ENCODE peak calls at places on chromosome 1, in six cellular contexts. One of them, this sample, is unnamed.

GRCh38 chr1:53578358-53578757 is 119.2 kb downstream of the DMRTB1 start:
- DNase-seq in neuronal stem cell: no peak
- DNase-seq in IMR-90: peak
- DNase-seq in mesenchymal stem cell: no peak
- DNase-seq in H1: no peak
- DNase-seq in trophoblast cell: no peak
- DNase-seq in this sample: no peak

GRCh38 chr1:54614558-54614957 is 8.8 kb downstream of the FAM151A start:
- DNase-seq in neuronal stem cell: no peak
- DNase-seq in IMR-90: no peak
- DNase-seq in mesenchymal stem cell: no peak
- DNase-seq in H1: no peak
- DNase-seq in trophoblast cell: no peak
- DNase-seq in this sample: no peak

GRCh38 chr1:161098161-161099068 is at the start of gene KLHDC9:
- DNase-seq in neuronal stem cell: peak
- DNase-seq in IMR-90: peak
- DNase-seq in mesenchymal stem cell: peak
- DNase-seq in H1: peak
- DNase-seq in trophoblast cell: no peak
- DNase-seq in this sample: peak

GRCh38 chr1:230704830-230705229 is 9.1 kb downstream of the AGT start:
- DNase-seq in neuronal stem cell: no peak
- DNase-seq in IMR-90: no peak
- DNase-seq in mesenchymal stem cell: no peak
- DNase-seq in H1: no peak
- DNase-seq in trophoblast cell: no peak
- DNase-seq in this sample: no peak

GRCh38 chr1:245337829-245338484 is 183.2 kb downstream of the KIF26B start:
- DNase-seq in neuronal stem cell: no peak
- DNase-seq in IMR-90: no peak
- DNase-seq in mesenchymal stem cell: peak
- DNase-seq in H1: no peak
- DNase-seq in trophoblast cell: no peak
- DNase-seq in this sample: no peak

GRCh38 chr1:232493869-232494268 is 136.1 kb downstream of the SIPA1L2 start:
- DNase-seq in neuronal stem cell: no peak
- DNase-seq in IMR-90: no peak
- DNase-seq in mesenchymal stem cell: no peak
- DNase-seq in H1: no peak
- DNase-seq in trophoblast cell: no peak
- DNase-seq in this sample: no peak

GRCh38 chr1:156025873-156026272 is 5.1 kb upstream of the SSR2 start:
- DNase-seq in neuronal stem cell: peak
- DNase-seq in IMR-90: peak
- DNase-seq in mesenchymal stem cell: peak
- DNase-seq in H1: peak
- DNase-seq in trophoblast cell: peak
- DNase-seq in this sample: peak

GRCh38 chr1:226308166-226308722 is 720 bp downstream of the LIN9 start:
- DNase-seq in neuronal stem cell: no peak
- DNase-seq in IMR-90: no peak
- DNase-seq in mesenchymal stem cell: no peak
- DNase-seq in H1: no peak
- DNase-seq in trophoblast cell: no peak
- DNase-seq in this sample: no peak

GRCh38 chr1:37697090-37697489 is 4.8 kb downstream of the CDCA8 start:
- DNase-seq in neuronal stem cell: no peak
- DNase-seq in IMR-90: no peak
- DNase-seq in mesenchymal stem cell: no peak
- DNase-seq in H1: no peak
- DNase-seq in trophoblast cell: no peak
- DNase-seq in this sample: no peak

GRCh38 chr1:86155807-86156561 is 588 bp downstream of the COL24A1 start:
- DNase-seq in neuronal stem cell: peak
- DNase-seq in IMR-90: peak
- DNase-seq in mesenchymal stem cell: peak
- DNase-seq in H1: no peak
- DNase-seq in trophoblast cell: no peak
- DNase-seq in this sample: peak

GRCh38 chr1:1119272-1119890 is 3.5 kb upstream of the C1orf159 start:
- DNase-seq in neuronal stem cell: no peak
- DNase-seq in IMR-90: no peak
- DNase-seq in mesenchymal stem cell: no peak
- DNase-seq in H1: no peak
- DNase-seq in trophoblast cell: no peak
- DNase-seq in this sample: no peak

GRCh38 chr1:245645406-245645805 is 490.6 kb downstream of the KIF26B start:
- DNase-seq in neuronal stem cell: no peak
- DNase-seq in IMR-90: no peak
- DNase-seq in mesenchymal stem cell: no peak
- DNase-seq in H1: no peak
- DNase-seq in trophoblast cell: no peak
- DNase-seq in this sample: no peak

GRCh38 chr1:234134878-234135277 is 230.4 kb downstream of the SLC35F3 start:
- DNase-seq in neuronal stem cell: no peak
- DNase-seq in IMR-90: no peak
- DNase-seq in mesenchymal stem cell: no peak
- DNase-seq in H1: no peak
- DNase-seq in trophoblast cell: no peak
- DNase-seq in this sample: no peak

GRCh38 chr1:200372095-200372884 is 37.5 kb downstream of the ZNF281 start:
- DNase-seq in neuronal stem cell: no peak
- DNase-seq in IMR-90: peak
- DNase-seq in mesenchymal stem cell: peak
- DNase-seq in H1: peak
- DNase-seq in trophoblast cell: peak
- DNase-seq in this sample: no peak

GRCh38 chr1:19680644-19681043 is 16.0 kb downstream of the HTR6 start:
- DNase-seq in neuronal stem cell: no peak
- DNase-seq in IMR-90: no peak
- DNase-seq in mesenchymal stem cell: no peak
- DNase-seq in H1: no peak
- DNase-seq in trophoblast cell: no peak
- DNase-seq in this sample: no peak

GRCh38 chr1:940121-941026 is 16.7 kb downstream of the SAMD11 start:
- DNase-seq in neuronal stem cell: no peak
- DNase-seq in IMR-90: peak
- DNase-seq in mesenchymal stem cell: peak
- DNase-seq in H1: no peak
- DNase-seq in trophoblast cell: peak
- DNase-seq in this sample: no peak

GRCh38 chr1:181128592-181129497 is 40.3 kb downstream of the IER5 start:
- DNase-seq in neuronal stem cell: peak
- DNase-seq in IMR-90: no peak
- DNase-seq in mesenchymal stem cell: peak
- DNase-seq in H1: no peak
- DNase-seq in trophoblast cell: no peak
- DNase-seq in this sample: peak

GRCh38 chr1:162212713-162213112 is 143.2 kb downstream of the NOS1AP start:
- DNase-seq in neuronal stem cell: no peak
- DNase-seq in IMR-90: no peak
- DNase-seq in mesenchymal stem cell: no peak
- DNase-seq in H1: no peak
- DNase-seq in trophoblast cell: no peak
- DNase-seq in this sample: no peak

GRCh38 chr1:100971021-100971420 is 54.6 kb downstream of the DPH5 start:
- DNase-seq in neuronal stem cell: no peak
- DNase-seq in IMR-90: no peak
- DNase-seq in mesenchymal stem cell: no peak
- DNase-seq in H1: no peak
- DNase-seq in trophoblast cell: no peak
- DNase-seq in this sample: no peak

GRCh38 chr1:48767957-48768510 is 8.7 kb downstream of the BEND5 start:
- DNase-seq in neuronal stem cell: no peak
- DNase-seq in IMR-90: peak
- DNase-seq in mesenchymal stem cell: peak
- DNase-seq in H1: no peak
- DNase-seq in trophoblast cell: no peak
- DNase-seq in this sample: no peak

GRCh38 chr1:8378981-8379470 is 61.1 kb downstream of the SLC45A1 start:
- DNase-seq in neuronal stem cell: no peak
- DNase-seq in IMR-90: no peak
- DNase-seq in mesenchymal stem cell: no peak
- DNase-seq in H1: no peak
- DNase-seq in trophoblast cell: no peak
- DNase-seq in this sample: no peak

DNA sequence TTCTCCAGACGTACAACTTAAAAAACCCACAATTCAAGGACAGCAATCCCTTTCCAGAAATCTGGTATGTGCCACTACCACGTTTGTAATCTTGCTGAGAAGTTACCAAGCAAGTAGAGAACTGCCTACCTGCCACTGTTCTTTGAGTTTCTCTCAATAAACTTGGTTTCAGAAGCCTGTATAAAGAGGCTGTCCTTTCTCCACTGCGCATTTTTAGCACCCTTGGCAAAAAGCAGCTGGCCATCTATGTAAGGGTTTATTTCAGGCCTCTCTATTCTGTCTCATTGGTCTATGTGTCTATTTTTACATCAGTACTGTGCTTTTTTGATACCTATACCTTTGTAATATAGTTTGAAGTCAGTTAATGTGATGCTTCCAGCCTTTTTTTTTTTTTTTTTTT is 665.1 kb upstream of the BRINP3 start:
- DNase-seq in neuronal stem cell: no peak
- DNase-seq in IMR-90: no peak
- DNase-seq in mesenchymal stem cell: no peak
- DNase-seq in H1: no peak
- DNase-seq in trophoblast cell: no peak
- DNase-seq in this sample: no peak
- H4K91ac ChIP-seq in neuronal stem cell: no peak
- H4K91ac ChIP-seq in IMR-90: no peak
- H4K91ac ChIP-seq in mesenchymal stem cell: no peak
- H4K91ac ChIP-seq in H1: no peak
- H4K91ac ChIP-seq in trophoblast cell: no peak
- H4K91ac ChIP-seq in this sample: no peak

DNA sequence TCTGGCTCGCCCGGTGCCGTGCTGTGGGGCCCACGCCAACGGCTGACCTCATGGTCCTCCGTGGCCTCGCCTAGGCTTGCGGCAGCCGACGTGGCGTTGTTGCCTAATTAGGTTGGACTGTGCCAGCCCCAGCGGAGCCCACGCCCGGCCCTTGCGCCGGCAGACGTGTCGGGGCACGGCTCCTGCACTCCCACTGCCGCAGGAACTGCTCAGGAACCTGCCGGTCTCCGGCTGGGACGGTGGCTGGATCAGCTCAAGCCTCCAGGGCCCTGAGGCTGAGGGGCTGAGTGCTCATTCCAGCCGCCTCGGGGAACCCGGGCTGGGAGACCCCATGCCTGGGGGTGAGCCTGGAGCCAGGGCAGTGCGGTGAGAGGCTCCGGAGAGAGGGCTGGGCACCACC is 16.1 kb upstream of the PEX10 start:
- DNase-seq in neuronal stem cell: no peak
- DNase-seq in IMR-90: no peak
- DNase-seq in mesenchymal stem cell: no peak
- DNase-seq in H1: no peak
- DNase-seq in trophoblast cell: no peak
- DNase-seq in this sample: no peak
- H4K91ac ChIP-seq in neuronal stem cell: peak
- H4K91ac ChIP-seq in IMR-90: no peak
- H4K91ac ChIP-seq in mesenchymal stem cell: peak
- H4K91ac ChIP-seq in H1: no peak
- H4K91ac ChIP-seq in trophoblast cell: no peak
- H4K91ac ChIP-seq in this sample: no peak

GRCh38 chr1:218679391-218679790 is 334.3 kb downstream of the TGFB2 start:
- DNase-seq in neuronal stem cell: no peak
- DNase-seq in IMR-90: no peak
- DNase-seq in mesenchymal stem cell: no peak
- DNase-seq in H1: no peak
- DNase-seq in trophoblast cell: no peak
- DNase-seq in this sample: no peak
- H4K91ac ChIP-seq in neuronal stem cell: no peak
- H4K91ac ChIP-seq in IMR-90: no peak
- H4K91ac ChIP-seq in mesenchymal stem cell: no peak
- H4K91ac ChIP-seq in H1: no peak
- H4K91ac ChIP-seq in trophoblast cell: no peak
- H4K91ac ChIP-seq in this sample: no peak

GRCh38 chr1:23167353-23168078 is 1.1 kb downstream of the LUZP1 start:
- DNase-seq in neuronal stem cell: peak
- DNase-seq in IMR-90: peak
- DNase-seq in mesenchymal stem cell: peak
- DNase-seq in H1: no peak
- DNase-seq in trophoblast cell: peak
- DNase-seq in this sample: peak

GRCh38 chr1:23159963-23160877 is 8.4 kb downstream of the LUZP1 start:
- DNase-seq in neuronal stem cell: no peak
- DNase-seq in IMR-90: no peak
- DNase-seq in mesenchymal stem cell: no peak
- DNase-seq in H1: no peak
- DNase-seq in trophoblast cell: no peak
- DNase-seq in this sample: no peak

GRCh38 chr1:23168079-23168461 is 586 bp downstream of the LUZP1 start:
- DNase-seq in neuronal stem cell: no peak
- DNase-seq in IMR-90: no peak
- DNase-seq in mesenchymal stem cell: no peak
- DNase-seq in H1: no peak
- DNase-seq in trophoblast cell: no peak
- DNase-seq in this sample: peak

GRCh38 chr1:23166854-23167253 is 1.8 kb downstream of the LUZP1 start:
- DNase-seq in neuronal stem cell: no peak
- DNase-seq in IMR-90: no peak
- DNase-seq in mesenchymal stem cell: no peak
- DNase-seq in H1: no peak
- DNase-seq in trophoblast cell: no peak
- DNase-seq in this sample: no peak

DNA sequence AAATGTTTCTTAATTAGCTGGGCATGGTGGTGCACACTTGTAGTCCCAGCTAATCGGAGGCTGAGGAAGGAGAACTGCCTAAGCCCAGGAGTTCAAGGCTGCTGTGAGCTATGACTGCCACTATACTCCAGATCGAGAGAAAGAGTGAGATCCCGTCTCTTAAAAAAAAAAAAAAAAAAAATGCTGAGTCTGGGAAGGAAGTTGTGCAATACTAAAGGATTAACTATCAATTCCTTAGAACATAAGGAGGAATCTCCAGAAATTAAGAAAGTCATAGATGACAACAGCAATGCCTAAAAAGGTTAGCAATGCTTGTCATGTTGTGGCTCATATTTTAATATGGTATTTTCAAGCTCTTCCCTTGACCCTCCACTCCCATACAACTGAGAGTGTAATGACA is 5.3 kb downstream of the LUZP1 start:
- DNase-seq in neuronal stem cell: no peak
- DNase-seq in IMR-90: no peak
- DNase-seq in mesenchymal stem cell: no peak
- DNase-seq in H1: no peak
- DNase-seq in trophoblast cell: no peak
- DNase-seq in this sample: no peak
- H4K91ac ChIP-seq in neuronal stem cell: no peak
- H4K91ac ChIP-seq in IMR-90: no peak
- H4K91ac ChIP-seq in mesenchymal stem cell: no peak
- H4K91ac ChIP-seq in H1: no peak
- H4K91ac ChIP-seq in trophoblast cell: no peak
- H4K91ac ChIP-seq in this sample: no peak

GRCh38 chr1:174898102-174898802 is 101.5 kb upstream of the CACYBP start:
- DNase-seq in neuronal stem cell: no peak
- DNase-seq in IMR-90: no peak
- DNase-seq in mesenchymal stem cell: no peak
- DNase-seq in H1: no peak
- DNase-seq in trophoblast cell: no peak
- DNase-seq in this sample: no peak

GRCh38 chr1:174902531-174903099 is 97.1 kb upstream of the CACYBP start:
- DNase-seq in neuronal stem cell: no peak
- DNase-seq in IMR-90: no peak
- DNase-seq in mesenchymal stem cell: no peak
- DNase-seq in H1: no peak
- DNase-seq in trophoblast cell: no peak
- DNase-seq in this sample: no peak
- H4K91ac ChIP-seq in neuronal stem cell: no peak
- H4K91ac ChIP-seq in IMR-90: no peak
- H4K91ac ChIP-seq in mesenchymal stem cell: no peak
- H4K91ac ChIP-seq in H1: no peak
- H4K91ac ChIP-seq in trophoblast cell: no peak
- H4K91ac ChIP-seq in this sample: no peak